ENCODE peak calls at places on chromosomes 6 and 20, in eight cellular contexts. R, Q, B, O, F, J, P and Z are unnamed samples.
A peak's percentile ranks its signal among the peaks of the same experiment; 100 is the strongest.

GRCh38 chr6:28922004-28922840 is 1.6 kb downstream of the TRIM27 start:
- DNase-seq in R (no peak), Q (peak; percentile 57), B (no peak), O (no peak), F (no peak), J (no peak), P (no peak), Z (peak; percentile 61)

GRCh38 chr6:139016337-139017213 is 12.0 kb upstream of the ABRACL start:
- DNase-seq in R (no peak), Q (no peak), B (no peak), O (no peak), F (no peak), J (no peak), P (peak; percentile 59), Z (no peak)

GRCh38 chr20:21046413-21047070 is 59.6 kb downstream of the LINC00237 start:
- DNase-seq in R (no peak), Q (no peak), B (no peak), O (no peak), F (no peak), J (no peak), P (no peak), Z (no peak)

GRCh38 chr6:150286919-150287318 is 81.9 kb upstream of the IYD start:
- DNase-seq in R (no peak), Q (peak; percentile 7), B (no peak), O (no peak), F (no peak), J (no peak), P (no peak), Z (no peak)

GRCh38 chr6:66082914-66083313 is 375.9 kb upstream of the EYS start:
- DNase-seq in R (no peak), Q (no peak), B (no peak), O (no peak), F (no peak), J (no peak), P (no peak), Z (no peak)

GRCh38 chr6:13641315-13641714 is 26.2 kb downstream of the NOL7 start:
- DNase-seq in R (no peak), Q (peak; percentile 23), B (no peak), O (no peak), F (no peak), J (no peak), P (no peak), Z (no peak)

GRCh38 chr20:22728146-22728745 is 143.9 kb upstream of the FOXA2 start:
- DNase-seq in R (no peak), Q (no peak), B (no peak), O (no peak), F (no peak), J (no peak), P (no peak), Z (no peak)

GRCh38 chr20:32470025-32470861 is 112.1 kb downstream of the ASXL1 start:
- DNase-seq in R (no peak), Q (peak; percentile 70), B (peak; percentile 73), O (peak; percentile 72), F (peak; percentile 69), J (no peak), P (peak; percentile 71), Z (peak; percentile 63)

GRCh38 chr6:12733876-12734275 is 17.3 kb downstream of the PHACTR1 start:
- DNase-seq in R (no peak), Q (no peak), B (no peak), O (no peak), F (no peak), J (no peak), P (no peak), Z (no peak)

GRCh38 chr6:81575446-81575845 is 177.0 kb downstream of the TENT5A start:
- DNase-seq in R (no peak), Q (peak; percentile 46), B (no peak), O (no peak), F (no peak), J (no peak), P (no peak), Z (no peak)

GRCh38 chr6:69915346-69915745 is 49.0 kb downstream of the COL19A1 start:
- DNase-seq in R (no peak), Q (no peak), B (no peak), O (no peak), F (no peak), J (no peak), P (no peak), Z (no peak)

GRCh38 chr6:14862845-14863244 is 383.0 kb upstream of the JARID2 start:
- DNase-seq in R (no peak), Q (no peak), B (no peak), O (no peak), F (no peak), J (no peak), P (no peak), Z (no peak)

GRCh38 chr6:14865609-14866100 is 380.2 kb upstream of the JARID2 start:
- DNase-seq in R (peak; percentile 45), Q (peak; percentile 49), B (no peak), O (no peak), F (no peak), J (no peak), P (no peak), Z (no peak)

GRCh38 chr6:14861491-14861943 is 384.4 kb upstream of the JARID2 start:
- DNase-seq in R (no peak), Q (no peak), B (no peak), O (no peak), F (no peak), J (no peak), P (no peak), Z (no peak)

GRCh38 chr6:14867807-14868206 is 378.1 kb upstream of the JARID2 start:
- DNase-seq in R (no peak), Q (no peak), B (no peak), O (no peak), F (no peak), J (no peak), P (no peak), Z (no peak)

DNA sequence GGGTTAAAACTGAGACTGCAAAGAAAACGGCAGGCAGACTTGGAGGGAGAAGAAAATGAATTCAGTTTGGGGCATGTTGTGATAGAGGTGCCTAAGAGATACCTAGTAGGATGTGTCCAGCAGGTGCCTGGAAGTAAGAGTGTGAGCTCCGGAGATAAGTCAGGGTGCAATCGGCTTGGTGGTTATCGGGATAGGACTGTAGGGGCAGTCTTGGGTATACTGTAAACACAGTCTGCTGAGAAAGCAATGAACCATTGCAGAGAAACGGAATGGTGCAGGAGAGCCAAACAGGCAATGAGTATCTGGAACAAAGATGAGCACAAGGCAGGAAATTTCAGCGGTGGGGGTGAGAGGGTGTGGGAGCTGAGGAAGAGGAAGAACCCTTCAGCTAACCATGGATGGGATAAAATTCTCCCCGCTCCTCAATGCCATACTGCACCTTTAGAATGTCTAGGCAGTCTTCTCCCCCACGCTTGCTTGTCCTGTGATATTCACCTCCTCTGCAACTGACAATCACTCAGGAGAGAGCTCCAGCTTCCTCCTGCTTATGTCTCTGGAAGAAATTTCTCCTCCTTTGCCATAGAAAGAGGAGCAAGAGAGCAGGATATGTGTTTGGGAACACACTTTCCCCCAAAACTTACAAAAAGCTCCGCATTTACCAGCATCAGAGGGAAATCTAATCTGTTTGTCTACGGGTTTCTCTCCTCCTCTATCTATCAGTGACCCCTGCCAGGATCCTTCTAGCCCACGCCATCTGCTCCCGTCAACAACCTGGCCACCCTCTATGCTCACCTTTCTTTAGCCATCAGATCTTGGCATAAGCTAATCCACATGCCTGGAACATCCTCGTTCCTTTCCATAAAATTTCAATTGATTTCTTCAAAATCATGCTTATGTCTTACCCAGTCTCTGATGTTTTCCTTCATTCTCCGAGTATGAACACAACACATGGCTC is 381.7 kb upstream of the JARID2 start:
- DNase-seq in R (no peak), Q (no peak), B (no peak), O (no peak), F (no peak), J (no peak), P (no peak), Z (no peak)
- TF ChIP-seq CTCF in R (no peak), Q (no peak), B (no peak), O (no peak), F (no peak), J (no peak), P (no peak), Z (no peak)

DNA sequence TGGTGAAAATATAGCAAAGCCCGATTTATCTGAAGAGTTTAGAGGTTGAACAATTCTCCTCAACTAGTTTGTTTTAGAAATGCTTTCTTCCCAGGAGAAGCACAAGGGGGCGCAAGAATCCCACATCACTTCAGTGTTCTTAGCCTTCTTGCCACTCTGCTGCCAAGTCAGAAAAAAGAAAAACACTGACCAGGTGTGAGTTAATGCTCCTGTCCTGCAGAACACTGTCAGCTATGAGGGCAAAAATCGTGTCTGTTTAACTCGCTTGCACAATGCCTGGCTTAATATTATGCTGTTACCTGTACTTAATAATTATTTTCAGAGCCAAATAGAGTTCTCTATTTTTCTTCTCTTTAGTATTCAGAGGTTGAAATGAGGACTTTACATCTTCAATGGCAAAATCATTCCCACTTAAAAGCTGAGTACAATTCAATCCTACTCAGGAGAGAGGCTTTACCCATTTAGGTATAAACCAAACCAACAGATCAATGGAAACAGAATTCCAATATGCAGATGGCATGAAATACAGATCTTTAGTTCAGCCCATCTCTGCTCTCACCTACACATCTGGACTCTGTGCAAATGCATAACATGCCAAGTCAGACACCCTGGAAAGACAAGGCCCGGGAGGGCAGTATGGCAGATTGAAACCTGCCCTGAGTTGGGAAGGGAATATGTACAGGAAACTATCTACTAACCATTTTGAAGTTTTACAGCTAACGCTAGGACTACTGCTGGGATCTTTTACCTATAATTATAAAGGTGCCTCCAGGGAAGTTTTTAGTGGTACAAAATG is 71.4 kb upstream of the TULP1 start:
- DNase-seq in R (peak; percentile 73), Q (peak; percentile 77), B (peak; percentile 72), O (peak; percentile 58), F (no peak), J (peak; percentile 55), P (peak; percentile 48), Z (peak; percentile 75)
- TF ChIP-seq CTCF in R (peak; percentile 82), Q (peak; percentile 95), B (peak; percentile 82), O (peak; percentile 77), F (peak; percentile 90), J (peak; percentile 86), P (peak; percentile 67), Z (peak; percentile 79)

DNA sequence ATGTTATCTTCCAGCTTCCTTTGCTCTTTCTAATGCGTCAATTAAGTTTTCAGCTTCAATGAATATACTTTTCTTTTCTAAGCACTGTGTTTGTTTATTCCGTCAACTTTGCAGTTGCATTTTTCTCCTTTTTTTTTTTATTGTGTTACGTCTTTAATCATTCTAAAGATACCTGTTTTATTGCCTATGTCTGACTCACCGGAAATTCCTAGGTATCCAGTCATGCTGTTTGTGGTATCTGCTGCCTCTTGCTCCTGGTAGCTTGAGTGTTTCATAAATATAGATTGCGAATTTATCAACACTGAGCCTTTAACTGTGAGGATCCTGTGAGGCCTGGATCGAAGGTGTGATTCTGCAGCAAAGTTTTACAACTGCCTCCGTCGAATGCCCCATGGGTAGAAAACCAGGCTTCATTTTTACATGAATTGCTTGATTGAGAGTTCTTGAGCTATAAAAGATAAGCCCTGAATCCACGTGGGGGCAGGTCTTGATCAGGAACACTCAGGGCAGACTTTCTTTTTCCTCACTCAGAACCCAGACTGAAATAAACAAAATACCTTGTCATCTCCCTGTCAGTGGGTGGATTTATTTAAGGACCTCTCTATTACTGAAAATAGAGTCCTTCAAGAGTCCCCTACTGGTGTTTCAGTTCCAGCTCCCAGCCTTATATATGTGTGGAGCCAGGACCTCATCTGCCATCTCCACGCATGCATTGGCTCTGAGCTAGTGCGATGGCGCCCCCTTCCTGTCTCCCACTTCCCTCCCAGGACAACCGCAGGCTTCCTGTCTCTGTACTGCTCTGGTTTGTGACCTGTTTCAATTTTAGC is 60.1 kb upstream of the LRRC1 start:
- DNase-seq in R (peak; percentile 44), Q (peak; percentile 78), B (no peak), O (peak; percentile 37), F (peak; percentile 26), J (no peak), P (peak; percentile 11), Z (peak; percentile 79)
- TF ChIP-seq CTCF in R (peak; percentile 39), Q (peak; percentile 37), B (no peak), O (peak; percentile 7), F (peak; percentile 37), J (peak; percentile 49), P (no peak), Z (peak; percentile 55)

GRCh38 chr6:57021086-57021720 is 25.3 kb upstream of the KIAA1586 start:
- DNase-seq in R (no peak), Q (peak; percentile 64), B (no peak), O (no peak), F (no peak), J (no peak), P (peak; percentile 63), Z (no peak)
- TF ChIP-seq CTCF in R (peak; percentile 49), Q (peak; percentile 58), B (peak; percentile 71), O (peak; percentile 68), F (peak; percentile 53), J (peak; percentile 65), P (peak; percentile 31), Z (peak; percentile 47)